ENCODE peak calls at places on chromosomes 4 and X, in four cellular contexts. T is GM12878, F is K562, A is HepG2. G is an unnamed sample. For H3K4me1, the result is how much of the 10 kb centered on the place peaks cover.

GRCh38 chr4:53532521-53532920 is 58.8 kb downstream of the LNX1 start:
- DNase-seq in T (no peak), A (no peak), F (no peak), G (no peak)

GRCh38 chrX:148070504-148070877 is 89.4 kb downstream of the FMR1NB start:
- DNase-seq in F (no peak), A (no peak), T (no peak), G (no peak)

GRCh38 chr4:6658635-6659075 is 18.2 kb downstream of the MRFAP1 start:
- DNase-seq in A (no peak), F (no peak), T (no peak), G (peak)

GRCh38 chr4:159547645-159548308 is 444.9 kb downstream of the RAPGEF2 start:
- DNase-seq in A (no peak), T (no peak), F (no peak), G (no peak)

GRCh38 chr4:186660403-186660802 is 63.3 kb downstream of the FAT1 start:
- DNase-seq in A (no peak), F (no peak), T (no peak), G (no peak)

GRCh38 chrX:10167573-10167972 is 10.8 kb downstream of the CLCN4 start:
- DNase-seq in F (no peak), T (peak), A (no peak), G (no peak)

GRCh38 chr4:139890810-139891209 is 225.2 kb downstream of the MGST2 start:
- DNase-seq in A (no peak), T (no peak), F (no peak), G (peak)

GRCh38 chrX:119721487-119721886 is 28.5 kb upstream of the SEPTIN6 start:
- DNase-seq in T (no peak), A (no peak), F (no peak), G (no peak)

GRCh38 chr4:21753084-21753760 is 195.3 kb downstream of the KCNIP4 start:
- DNase-seq in T (no peak), A (no peak), F (no peak), G (no peak)

GRCh38 chr4:145177906-145178538 is 2.4 kb downstream of the OTUD4 start:
- DNase-seq in A (peak), F (no peak), T (no peak), G (peak)

DNA sequence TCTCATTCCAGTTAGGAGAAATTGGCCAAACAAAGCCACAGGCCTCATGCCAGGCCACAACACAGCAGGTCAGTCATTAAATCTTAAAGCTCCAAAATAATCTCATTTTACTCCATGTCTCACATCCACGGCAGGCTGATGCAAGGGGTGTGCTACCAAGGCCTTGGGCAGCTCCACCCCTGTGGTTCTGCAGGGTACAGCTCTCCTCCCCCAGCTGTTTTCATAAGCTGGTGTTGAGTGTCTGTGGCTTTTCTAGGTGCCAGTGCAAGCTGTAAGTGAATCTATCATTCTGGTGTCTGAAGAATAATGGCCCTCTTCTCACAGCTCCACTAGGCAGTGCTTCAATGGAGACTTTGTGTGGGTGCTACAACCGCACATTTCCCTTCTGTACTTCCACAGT is 949.2 kb downstream of the TECRL start:
- DNase-seq in F (no peak), T (no peak), A (no peak), G (no peak)
- H3K4me1 ChIP-seq in F (under half), T (under half), A (under half), G (under half)

GRCh38 chr4:128653514-128654420 is 155.7 kb upstream of the JADE1 start:
- DNase-seq in T (no peak), A (no peak), F (no peak), G (no peak)

GRCh38 chr4:128658214-128658621 is 151.3 kb upstream of the JADE1 start:
- DNase-seq in F (no peak), T (peak), A (no peak), G (no peak)

GRCh38 chr4:128654465-128654864 is 155.0 kb upstream of the JADE1 start:
- DNase-seq in A (no peak), T (no peak), F (no peak), G (no peak)

GRCh38 chr4:128660361-128660964 is 149.0 kb upstream of the JADE1 start:
- DNase-seq in A (no peak), T (no peak), F (no peak), G (no peak)

DNA sequence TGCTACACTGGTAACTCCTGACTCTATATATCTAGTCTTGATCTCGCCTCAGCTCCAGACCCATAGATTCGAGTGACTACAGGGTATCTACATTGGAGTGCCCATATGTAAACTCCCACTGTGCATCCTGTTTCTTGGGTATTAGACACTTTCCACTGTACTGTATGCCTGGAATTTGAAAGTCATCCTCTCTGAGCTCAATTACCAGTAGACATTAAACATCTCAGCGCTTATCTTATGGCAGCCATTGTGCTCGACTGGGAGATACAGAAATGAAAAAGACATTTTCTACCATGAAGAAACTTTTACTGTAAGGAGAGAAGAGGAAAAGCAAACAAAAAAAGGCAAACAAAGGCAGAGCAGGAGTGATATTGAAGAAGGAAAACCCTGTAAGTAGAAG is 151.9 kb upstream of the JADE1 start:
- DNase-seq in T (no peak), F (no peak), A (no peak), G (no peak)
- TF ChIP-seq MYC in T (no peak), F (no peak), A (no peak), G (no peak)

DNA sequence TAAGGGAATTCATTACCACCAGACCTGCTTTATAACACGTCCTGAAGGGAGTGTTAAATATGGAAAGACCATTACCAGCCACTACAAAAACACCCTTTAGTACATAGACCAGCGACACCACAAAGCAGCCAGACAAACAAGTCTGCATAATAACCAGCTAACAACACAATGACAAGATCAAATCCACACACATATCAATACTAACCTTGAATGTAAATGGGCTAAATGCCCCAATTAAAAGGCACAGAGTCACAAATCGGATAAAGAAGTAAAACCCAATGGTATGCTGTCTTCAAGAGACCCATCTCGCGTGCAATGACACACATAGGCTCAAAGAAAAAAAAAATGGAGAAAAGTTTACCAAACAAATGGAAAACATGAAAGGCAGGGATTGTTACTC is 36.9 kb downstream of the FGF16 start:
- DNase-seq in F (no peak), A (no peak), T (no peak), G (no peak)
- TF ChIP-seq EZH2 in F (no peak), A (no peak), T (no peak), G (no peak)

DNA sequence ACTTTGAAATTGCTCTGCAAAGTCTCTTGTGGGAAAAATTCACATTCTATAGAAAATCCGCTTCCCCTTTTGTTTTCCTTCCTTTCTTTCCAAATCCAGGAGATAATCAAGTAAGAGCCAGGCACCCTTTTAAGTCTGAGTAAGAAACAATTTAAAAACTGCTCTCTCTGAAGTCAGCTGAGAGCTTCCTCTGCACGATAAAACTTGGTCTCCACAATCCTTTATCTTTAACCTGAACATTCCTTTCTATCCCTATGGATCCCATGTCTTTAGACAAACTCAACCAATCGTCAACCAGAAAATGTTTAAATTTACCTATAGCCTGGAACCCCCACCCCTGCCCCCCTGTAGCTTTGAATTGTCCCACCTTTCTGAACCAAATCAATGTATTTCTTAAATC is 1723.6 kb upstream of the AGA start:
- DNase-seq in A (no peak), F (no peak), T (no peak), G (no peak)
- H3K4me1 ChIP-seq in A (under half), F (under half), T (under half), G (under half)

DNA sequence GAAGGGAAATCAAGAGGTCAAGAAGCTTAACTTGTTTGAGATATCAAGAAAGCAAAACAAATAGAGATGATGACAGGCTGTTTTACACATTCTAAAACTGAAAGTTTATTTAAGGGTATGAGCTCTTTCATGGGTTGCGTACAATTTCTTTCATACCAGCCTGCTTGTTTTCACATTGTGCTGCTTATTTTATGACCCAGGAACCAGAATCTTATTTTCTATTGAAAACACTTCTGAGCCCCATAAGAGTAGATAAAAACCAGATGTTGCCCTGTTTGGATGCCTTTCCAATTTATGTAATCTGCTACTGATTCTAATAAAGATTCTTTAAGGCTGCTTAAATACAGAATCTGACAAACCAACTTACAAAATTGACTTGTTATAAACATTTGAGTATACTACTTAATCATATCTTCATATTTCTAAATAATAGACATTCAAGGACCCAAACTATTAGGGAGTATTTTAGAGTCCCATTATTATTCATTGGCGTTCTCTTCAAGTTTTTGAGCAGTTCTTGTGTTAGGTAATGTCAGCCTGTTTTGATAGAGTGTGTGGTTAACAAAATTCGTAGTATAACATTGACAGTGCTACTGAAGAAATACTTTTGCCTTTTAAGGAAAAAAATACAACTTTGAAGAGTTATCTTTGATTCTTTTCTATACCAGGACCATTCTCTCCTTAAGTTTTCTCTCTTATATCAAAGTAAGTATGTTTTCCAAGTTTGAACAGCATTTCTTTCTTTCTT is 74.4 kb downstream of the PDLIM5 start:
- DNase-seq in A (no peak), F (no peak), T (no peak), G (peak)
- TF ChIP-seq MYC in A (no peak), F (no peak), T (no peak), G (no peak)

DNA sequence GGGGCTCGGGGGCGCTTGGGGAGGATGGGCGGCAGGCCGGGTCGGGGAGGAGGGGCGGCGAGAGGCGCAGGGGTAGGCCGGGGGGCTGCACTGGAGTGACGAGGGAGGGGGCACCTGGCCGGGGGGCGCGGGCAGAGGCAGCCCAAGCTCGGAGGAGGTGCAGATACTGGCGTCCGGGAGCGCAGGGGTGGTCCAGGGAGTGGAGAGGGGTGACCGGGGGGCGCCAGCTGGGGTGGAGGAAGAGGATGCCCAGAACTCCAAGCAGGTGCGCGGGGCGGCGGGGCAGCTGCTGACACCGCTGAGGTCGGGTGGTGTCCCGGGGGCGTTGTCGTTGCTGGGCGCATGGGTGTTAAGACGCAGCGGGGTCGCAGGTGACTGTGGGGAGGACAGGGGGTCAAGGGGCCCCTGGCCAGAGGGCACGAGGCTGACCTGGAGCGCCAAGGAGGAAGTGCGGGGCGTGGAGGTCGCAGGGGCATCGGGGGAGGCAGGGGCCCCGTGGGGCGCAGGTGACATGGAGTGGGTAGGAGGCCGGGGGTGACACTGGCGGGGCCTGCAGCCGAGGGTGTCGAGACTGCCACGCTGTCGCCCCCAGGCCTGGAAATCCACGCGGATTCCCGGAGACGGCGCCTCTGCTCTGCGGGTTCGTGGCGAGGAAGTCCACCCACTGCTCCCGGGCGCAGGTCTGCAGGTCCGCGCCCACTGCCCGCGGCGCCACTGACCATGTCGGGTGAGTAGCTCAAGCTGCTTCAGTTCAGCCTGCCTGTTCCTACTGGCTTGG is 928 bp downstream of the GYG2 start:
- DNase-seq in T (no peak), A (no peak), F (no peak), G (no peak)
- TF ChIP-seq EZH2 in T (no peak), A (no peak), F (no peak), G (no peak)

GRCh38 chrX:117936162-117936561 is 180.4 kb downstream of the KLHL13 start:
- DNase-seq in F (no peak), T (no peak), A (no peak), G (no peak)
- H3K4me1 ChIP-seq in F (under half), T (under half), A (under half), G (under half)